ENCODE peak calls at places on chromosomes 7 and 10, in ten cellular contexts. Z is CD8-positive, alpha-beta T cell; R is ovary; O is Peyer's patch; S is A549; G is cardiac muscle cell; F is psoas muscle; W is HCT116; D is RWPE1; P is AG04450. B is an unnamed sample.

GRCh38 chr10:88404133-88404532 is 179.0 kb downstream of the RNLS start:
- DNase-seq in G (no peak), S (no peak), F (no peak), D (no peak), O (no peak), W (no peak), P (no peak), Z (no peak), R (no peak), B (no peak)

GRCh38 chr10:124125305-124126116 is 32.1 kb upstream of the CHST15 start:
- DNase-seq in W (peak), R (no peak), O (no peak), G (peak), D (peak), P (no peak), F (no peak), Z (no peak), S (peak), B (no peak)

GRCh38 chr7:27174077-27175004 is at the start of gene HOXA10:
- DNase-seq in D (no peak), P (no peak), F (peak), S (no peak), R (no peak), W (no peak), G (no peak), Z (peak), O (peak), B (no peak)

GRCh38 chr7:23239253-23239652 is 7.3 kb upstream of the GPNMB start:
- DNase-seq in Z (no peak), G (no peak), O (no peak), P (no peak), D (no peak), W (no peak), S (no peak), F (no peak), R (no peak), B (no peak)

GRCh38 chr7:28389504-28390385 is 22.6 kb upstream of the CREB5 start:
- DNase-seq in S (no peak), F (no peak), W (peak), P (peak), G (peak), D (no peak), O (no peak), R (no peak), Z (no peak), B (no peak)

GRCh38 chr7:6228363-6228762 is 44.1 kb downstream of the CYTH3 start:
- DNase-seq in W (no peak), D (no peak), R (no peak), G (peak), P (no peak), O (no peak), F (no peak), Z (no peak), S (no peak), B (no peak)

GRCh38 chr10:96124230-96125141 is 5.6 kb upstream of the ZNF518A start:
- DNase-seq in F (no peak), D (peak), P (no peak), G (peak), R (no peak), W (peak), Z (no peak), S (peak), O (peak), B (no peak)

GRCh38 chr7:112160130-112160770 is 45.9 kb downstream of the DOCK4 start:
- DNase-seq in Z (no peak), S (peak), P (peak), W (no peak), R (no peak), G (peak), F (no peak), O (no peak), D (no peak), B (no peak)

GRCh38 chr7:5997210-5997808 is 11.5 kb downstream of the PMS2 start:
- DNase-seq in G (peak), P (peak), D (peak), W (no peak), R (peak), S (peak), F (no peak), Z (peak), O (peak), B (peak)

GRCh38 chr10:118754132-118754555 is 626 bp downstream of the CACUL1 start:
- DNase-seq in W (no peak), S (peak), D (peak), R (no peak), O (peak), G (peak), Z (no peak), F (peak), P (no peak), B (peak)

GRCh38 chr7:73716318-73716890 is 3.1 kb downstream of the STX1A start:
- DNase-seq in Z (no peak), W (no peak), S (no peak), G (no peak), O (no peak), R (no peak), D (no peak), F (no peak), P (no peak), B (no peak)

GRCh38 chr10:126315471-126316177 is 72.7 kb downstream of the ADAM12 start:
- DNase-seq in G (peak), F (no peak), O (no peak), W (no peak), Z (no peak), P (peak), R (no peak), S (no peak), D (no peak), B (no peak)

GRCh38 chr7:156640257-156640948 is at the start of gene RNF32:
- DNase-seq in P (peak), S (peak), D (peak), G (peak), O (peak), W (peak), R (peak), Z (peak), F (peak), B (peak)

GRCh38 chr7:104677587-104677986 is 336.4 kb upstream of the KMT2E start:
- DNase-seq in W (no peak), D (no peak), O (no peak), S (no peak), P (no peak), F (no peak), G (no peak), R (no peak), Z (no peak), B (no peak)

GRCh38 chr10:95183451-95184230 is 10.4 kb upstream of the ACSM6 start:
- DNase-seq in Z (peak), R (peak), G (peak), F (peak), W (peak), O (peak), P (peak), S (peak), D (peak), B (peak)

GRCh38 chr10:90912176-90912575 is 8.7 kb downstream of the ANKRD1 start:
- DNase-seq in F (no peak), Z (no peak), R (no peak), G (no peak), O (no peak), P (no peak), S (no peak), W (no peak), D (peak), B (no peak)

GRCh38 chr7:27165089-27165654 is at the start of gene HOXA9:
- DNase-seq in W (peak), O (peak), F (peak), D (peak), R (no peak), P (no peak), Z (no peak), G (no peak), S (no peak), B (no peak)

GRCh38 chr7:98657736-98658135 is 40.7 kb downstream of the NPTX2 start:
- DNase-seq in Z (no peak), W (no peak), O (no peak), P (no peak), G (no peak), R (no peak), D (no peak), F (no peak), S (no peak), B (no peak)

GRCh38 chr7:75637854-75638606 is 100.7 kb downstream of the HIP1 start:
- DNase-seq in O (no peak), S (no peak), G (no peak), F (no peak), D (no peak), P (no peak), Z (no peak), R (no peak), W (no peak), B (no peak)

GRCh38 chr10:122267849-122268737 is 3.0 kb upstream of the BTBD16 start:
- DNase-seq in W (peak), G (peak), P (no peak), R (peak), S (peak), F (no peak), D (peak), Z (peak), O (peak), B (peak)

GRCh38 chr10:14815681-14816080 is 22.2 kb downstream of the CDNF start:
- DNase-seq in F (no peak), R (no peak), P (no peak), D (no peak), G (no peak), Z (no peak), W (no peak), S (no peak), O (no peak), B (no peak)

GRCh38 chr10:48523820-48524758 is 80.8 kb downstream of the ARHGAP22 start:
- DNase-seq in W (no peak), G (peak), O (no peak), Z (no peak), P (no peak), S (peak), R (peak), F (no peak), D (no peak), B (no peak)

GRCh38 chr7:3042861-3043489 is 692 bp downstream of the CARD11 start:
- DNase-seq in R (no peak), Z (peak), W (no peak), F (no peak), P (no peak), D (peak), S (no peak), O (peak), G (no peak), B (peak)

GRCh38 chr10:112844681-112845080 is 105.4 kb upstream of the TCF7L2 start:
- DNase-seq in D (no peak), W (no peak), O (no peak), P (no peak), S (no peak), R (no peak), G (no peak), F (no peak), Z (no peak), B (no peak)

GRCh38 chr7:157612664-157613561 is 276.1 kb downstream of the DNAJB6 start:
- DNase-seq in F (peak), P (no peak), G (peak), D (no peak), S (no peak), W (no peak), O (peak), Z (peak), R (peak), B (peak)

GRCh38 chr10:69816536-69816935 is 14.8 kb downstream of the COL13A1 start:
- DNase-seq in R (no peak), G (no peak), S (no peak), D (no peak), F (no peak), O (no peak), W (no peak), Z (no peak), P (no peak), B (no peak)

GRCh38 chr10:489335-489734 is 200.1 kb downstream of the DIP2C start:
- DNase-seq in S (no peak), O (peak), F (peak), P (no peak), Z (no peak), W (no peak), G (no peak), D (no peak), R (no peak), B (no peak)

GRCh38 chr10:490256-490655 is 199.2 kb downstream of the DIP2C start:
- DNase-seq in Z (no peak), P (no peak), D (no peak), W (no peak), O (peak), R (no peak), F (peak), G (peak), S (no peak), B (no peak)

GRCh38 chr10:492896-493295 is 196.6 kb downstream of the DIP2C start:
- DNase-seq in F (no peak), P (no peak), R (no peak), O (no peak), D (no peak), Z (no peak), W (no peak), G (no peak), S (no peak), B (no peak)

GRCh38 chr10:491667-492424 is 197.6 kb downstream of the DIP2C start:
- DNase-seq in Z (no peak), S (no peak), O (peak), R (no peak), P (no peak), D (no peak), W (no peak), F (no peak), G (no peak), B (no peak)

DNA sequence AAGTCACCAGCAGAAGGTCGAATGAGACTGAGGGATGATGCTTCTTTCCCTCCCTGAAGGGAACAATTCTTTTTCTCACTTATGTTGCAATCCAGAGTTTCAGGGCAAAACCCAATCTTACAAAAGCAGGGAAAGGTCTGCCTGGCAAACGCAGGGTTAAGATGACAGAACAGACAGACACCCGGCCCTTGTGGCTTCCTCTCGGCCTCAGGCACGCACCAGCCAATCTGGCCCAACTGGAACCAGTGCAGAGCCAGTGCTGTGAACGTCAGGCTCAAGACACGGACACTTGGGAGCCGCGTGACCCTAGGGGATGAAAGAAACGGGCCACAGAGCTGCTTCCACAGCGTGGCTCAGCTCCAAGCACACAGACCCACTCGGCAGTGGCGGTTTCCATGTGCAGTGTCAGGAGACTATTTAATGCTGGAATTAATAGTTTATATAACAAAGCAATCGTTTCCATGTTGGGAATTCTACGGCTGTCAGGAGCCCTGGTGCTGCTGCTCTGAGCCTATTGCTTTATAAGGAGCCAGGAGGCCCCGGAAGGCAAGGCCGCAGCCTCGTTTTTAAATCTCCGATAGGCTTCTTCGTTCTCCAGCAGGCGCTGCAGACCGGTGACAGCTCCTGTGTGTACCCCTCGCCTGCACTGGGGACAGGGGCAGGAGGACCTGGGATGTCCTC is 198.4 kb downstream of the DIP2C start:
- DNase-seq in F (peak), P (no peak), W (no peak), D (no peak), S (no peak), O (peak), R (no peak), Z (no peak), G (peak), B (no peak)
- TF ChIP-seq CTCF in F (no peak), P (no peak), W (no peak), D (no peak), S (no peak), O (no peak), R (no peak), Z (no peak), G (no peak), B (no peak)

DNA sequence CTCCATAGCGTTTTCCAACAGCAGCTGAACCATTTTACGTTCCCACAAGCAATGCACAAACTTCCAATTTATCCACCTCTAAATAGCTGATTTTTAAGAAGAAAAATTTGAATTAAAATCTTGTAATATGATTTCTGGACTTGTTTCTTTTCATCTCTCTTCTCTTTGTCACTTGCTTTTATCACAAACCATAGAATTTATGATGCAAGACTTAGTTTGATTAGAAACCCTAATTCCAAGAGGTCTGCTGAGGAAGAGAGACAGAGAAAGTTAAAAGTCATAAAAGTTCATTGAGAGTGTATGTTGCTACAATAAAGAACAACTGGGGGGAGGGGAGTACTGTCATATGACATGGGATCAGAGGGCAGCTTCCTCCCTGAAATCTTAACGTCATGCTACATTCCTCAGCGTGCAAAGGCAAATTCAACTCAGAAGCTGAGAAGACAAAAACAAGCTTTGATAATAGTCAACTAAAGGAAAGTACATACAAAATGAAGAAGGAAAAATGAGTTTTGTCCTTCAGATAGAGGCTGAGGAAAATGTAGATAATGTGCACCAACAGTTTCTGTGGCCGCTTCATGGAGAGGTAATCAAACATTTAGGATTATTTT is 18.4 kb upstream of the CUBN start:
- DNase-seq in D (no peak), F (no peak), S (no peak), O (peak), R (no peak), G (peak), P (no peak), Z (no peak), W (no peak), B (no peak)
- H3K27ac ChIP-seq in D (no peak), F (no peak), S (no peak), O (no peak), R (no peak), G (no peak), P (no peak), Z (no peak), W (no peak), B (no peak)

DNA sequence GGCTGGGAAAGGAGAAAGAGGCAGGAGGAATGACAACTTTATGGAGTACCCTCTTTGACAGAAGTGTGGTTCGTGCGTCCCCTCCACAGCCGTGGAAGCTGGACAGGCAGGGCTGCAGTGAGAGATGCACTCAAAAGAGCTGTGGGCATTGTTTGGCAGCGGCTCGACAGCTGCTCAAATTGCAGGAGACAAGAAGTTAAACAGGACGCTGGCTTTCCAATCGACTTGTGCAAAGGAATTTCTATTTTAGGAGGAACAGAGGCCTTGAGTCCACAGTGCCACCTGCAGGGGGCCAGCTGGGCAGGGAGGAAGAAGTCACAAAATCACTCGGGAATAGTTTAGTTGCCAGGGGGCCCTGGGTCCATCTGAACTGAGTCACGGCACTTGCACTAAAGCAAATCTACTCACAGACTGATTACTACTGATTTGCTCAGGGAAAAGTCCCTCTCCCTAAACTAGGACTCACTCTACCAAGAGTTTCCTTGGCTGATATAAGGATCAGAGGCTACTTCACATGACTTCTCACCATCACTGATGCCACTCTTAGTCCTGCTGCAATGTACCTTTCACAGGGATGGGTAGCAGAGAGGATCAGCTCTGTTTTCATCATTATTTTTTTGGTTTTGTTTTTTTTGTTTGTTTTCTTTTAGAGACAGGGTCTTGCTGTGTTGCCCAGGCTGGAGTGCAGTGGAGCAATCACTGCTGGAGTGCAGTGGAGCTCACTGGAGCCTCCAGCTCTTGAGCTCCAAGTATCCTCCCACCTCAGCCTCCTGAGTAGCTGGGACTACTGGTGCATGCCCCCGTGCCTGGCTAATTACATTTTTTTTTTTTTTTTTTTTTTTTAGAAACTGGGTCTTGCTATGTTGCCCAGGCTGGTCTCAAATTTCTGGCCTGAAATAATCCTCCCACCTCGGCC is 200.8 kb downstream of the JCAD start:
- DNase-seq in G (peak), Z (no peak), O (peak), S (peak), P (peak), W (peak), R (peak), F (peak), D (peak), B (no peak)
- TF ChIP-seq CTCF in G (peak), Z (no peak), O (no peak), S (peak), P (peak), W (peak), R (peak), F (peak), D (peak), B (no peak)

GRCh38 chr7:129101746-129102145 is 42.8 kb upstream of the TSPAN33 start:
- DNase-seq in F (no peak), R (no peak), W (no peak), G (no peak), S (no peak), Z (no peak), D (no peak), P (no peak), O (no peak), B (no peak)
- H3K27ac ChIP-seq in F (no peak), R (no peak), W (no peak), G (no peak), S (no peak), Z (no peak), D (no peak), P (no peak), O (no peak), B (no peak)

B was measured in CD4-positive, alpha-beta T cell.